ENCODE peak calls at places on chromosomes 6 and 20, in four cellular contexts. One of them, this sample, is unnamed.

GRCh38 chr20:953742-954141 is 37.6 kb upstream of the ANGPT4 start:
- DNase-seq in ovary: no peak
- DNase-seq in cardiac muscle cell: peak; percentile 45
- DNase-seq in suprapubic skin: no peak
- DNase-seq in this sample: no peak

GRCh38 chr20:43292221-43292620 is 102.5 kb upstream of the PTPRT start:
- DNase-seq in ovary: no peak
- DNase-seq in cardiac muscle cell: no peak
- DNase-seq in suprapubic skin: no peak
- DNase-seq in this sample: no peak

GRCh38 chr6:73679009-73679408 is 17.0 kb upstream of the CD109 start:
- DNase-seq in ovary: no peak
- DNase-seq in cardiac muscle cell: no peak
- DNase-seq in suprapubic skin: no peak
- DNase-seq in this sample: no peak

GRCh38 chr20:64232794-64233193 is 22.8 kb upstream of the PCMTD2 start:
- DNase-seq in ovary: no peak
- DNase-seq in cardiac muscle cell: no peak
- DNase-seq in suprapubic skin: no peak
- DNase-seq in this sample: no peak

GRCh38 chr6:11956781-11957180 is 55.3 kb upstream of the HIVEP1 start:
- DNase-seq in ovary: no peak
- DNase-seq in cardiac muscle cell: no peak
- DNase-seq in suprapubic skin: no peak
- DNase-seq in this sample: no peak

GRCh38 chr20:8940311-8940710 is 128.6 kb upstream of the PLCB4 start:
- DNase-seq in ovary: no peak
- DNase-seq in cardiac muscle cell: no peak
- DNase-seq in suprapubic skin: no peak
- DNase-seq in this sample: no peak

GRCh38 chr20:38034108-38034649 is 633 bp downstream of the RPRD1B start:
- DNase-seq in ovary: no peak
- DNase-seq in cardiac muscle cell: no peak
- DNase-seq in suprapubic skin: no peak
- DNase-seq in this sample: no peak

GRCh38 chr20:3161316-3162079 is 1.8 kb upstream of the FASTKD5 start:
- DNase-seq in ovary: no peak
- DNase-seq in cardiac muscle cell: no peak
- DNase-seq in suprapubic skin: no peak
- DNase-seq in this sample: no peak

GRCh38 chr6:146544783-146545182 is 1.1 kb downstream of the RAB32 start:
- DNase-seq in ovary: no peak
- DNase-seq in cardiac muscle cell: no peak
- DNase-seq in suprapubic skin: no peak
- DNase-seq in this sample: no peak

GRCh38 chr6:32664827-32665362 is 1.6 kb downstream of the HLA-DQB1 start:
- DNase-seq in ovary: no peak
- DNase-seq in cardiac muscle cell: peak; percentile 41
- DNase-seq in suprapubic skin: no peak
- DNase-seq in this sample: no peak

GRCh38 chr6:56357616-56358373 is 110.4 kb upstream of the COL21A1 start:
- DNase-seq in ovary: no peak
- DNase-seq in cardiac muscle cell: no peak
- DNase-seq in suprapubic skin: no peak
- DNase-seq in this sample: no peak

GRCh38 chr6:25025248-25025918 is 89.6 kb upstream of the RIPOR2 start:
- DNase-seq in ovary: no peak
- DNase-seq in cardiac muscle cell: no peak
- DNase-seq in suprapubic skin: no peak
- DNase-seq in this sample: no peak
- TF ChIP-seq CTCF in ovary: no peak
- TF ChIP-seq CTCF in cardiac muscle cell: no peak
- TF ChIP-seq CTCF in suprapubic skin: no peak
- TF ChIP-seq CTCF in this sample: no peak

DNA sequence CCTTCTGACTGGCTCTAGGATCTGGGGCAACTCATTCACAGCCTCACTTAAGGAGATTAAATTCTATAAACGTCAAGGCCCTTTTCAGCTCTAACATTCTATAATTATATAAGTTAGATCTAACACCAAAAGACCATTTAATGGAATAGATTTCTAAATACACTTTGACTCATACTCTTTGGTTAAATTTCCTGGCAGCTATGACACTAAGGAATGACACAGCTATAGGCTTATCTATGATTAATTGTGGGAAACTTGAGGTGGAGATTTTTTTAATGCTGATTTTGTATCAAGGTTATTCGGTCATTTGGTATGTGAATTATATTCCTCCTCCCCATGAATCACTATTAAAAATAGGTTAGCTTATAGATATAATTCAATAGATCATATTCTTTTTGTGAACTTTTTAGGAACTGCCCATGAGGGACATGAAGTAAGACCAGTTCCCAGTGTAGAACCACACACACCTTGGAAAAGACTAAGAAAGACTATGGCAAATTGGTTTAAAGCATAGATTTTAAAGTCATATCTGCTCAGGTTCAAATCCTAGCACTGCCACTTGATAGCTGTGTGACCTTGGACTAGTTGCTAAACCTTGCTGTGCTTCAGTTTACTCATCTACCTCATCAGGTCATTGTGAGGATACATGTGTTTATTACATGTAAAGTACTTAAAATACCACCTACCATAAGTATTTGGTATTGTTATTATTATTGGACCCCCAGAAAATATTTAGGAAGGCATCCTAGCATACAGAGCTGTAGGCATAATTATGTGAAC is 116.0 kb downstream of the CRYBG1 start:
- DNase-seq in ovary: no peak
- DNase-seq in cardiac muscle cell: no peak
- DNase-seq in suprapubic skin: no peak
- DNase-seq in this sample: no peak
- H3K4me1 ChIP-seq in ovary: no peaks in the 10 kb centered on the region
- H3K4me1 ChIP-seq in cardiac muscle cell: no peaks in the 10 kb centered on the region
- H3K4me1 ChIP-seq in suprapubic skin: peaks cover 4% of the 10 kb centered on the region
- H3K4me1 ChIP-seq in this sample: no peaks in the 10 kb centered on the region

GRCh38 chr6:153814136-153814535 is 224.9 kb upstream of the OPRM1 start:
- DNase-seq in ovary: no peak
- DNase-seq in cardiac muscle cell: no peak
- DNase-seq in suprapubic skin: no peak
- DNase-seq in this sample: no peak
- TF ChIP-seq CTCF in ovary: no peak
- TF ChIP-seq CTCF in cardiac muscle cell: no peak
- TF ChIP-seq CTCF in suprapubic skin: no peak
- TF ChIP-seq CTCF in this sample: no peak

DNA sequence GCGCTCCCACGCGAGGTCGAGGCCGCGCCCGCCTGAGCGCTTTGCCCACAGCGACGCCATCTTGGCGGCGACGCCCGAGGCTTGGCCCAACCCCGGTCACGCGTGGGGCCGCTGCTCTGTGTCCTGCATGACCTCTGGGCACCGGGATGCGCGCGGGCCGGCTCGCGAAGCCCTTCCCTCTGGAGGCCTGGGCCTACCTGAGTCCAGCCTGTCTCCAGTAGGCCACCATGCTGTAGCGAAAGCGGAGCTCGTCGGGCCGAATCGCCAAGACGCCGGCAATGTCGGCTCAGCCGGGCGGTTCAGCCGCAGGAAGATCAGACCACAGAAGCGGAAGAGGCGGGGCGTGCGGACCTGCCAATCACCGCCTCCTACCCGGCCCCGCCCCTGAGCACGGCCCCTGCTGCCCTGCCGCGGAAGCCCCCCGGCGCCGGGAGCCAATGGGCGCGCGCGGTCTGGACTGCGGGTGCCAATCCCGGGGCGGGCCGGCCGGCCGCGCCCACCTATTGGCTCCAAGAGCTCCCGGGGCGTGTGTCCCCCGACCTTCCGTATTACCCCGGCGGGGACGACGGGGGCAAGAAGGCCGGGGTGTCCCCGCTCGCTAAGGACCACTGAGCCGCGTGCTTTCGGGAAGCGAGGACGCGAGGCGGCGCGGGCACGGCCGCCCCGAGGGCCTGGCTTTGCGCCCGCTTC is at the start of gene ATP5F1E:
- DNase-seq in ovary: peak; percentile 94
- DNase-seq in cardiac muscle cell: peak; percentile 97
- DNase-seq in suprapubic skin: peak; percentile 97
- DNase-seq in this sample: peak; percentile 96
- H3K4me1 ChIP-seq in ovary: peaks cover 6% of the 10 kb centered on the region
- H3K4me1 ChIP-seq in cardiac muscle cell: peaks cover 24% of the 10 kb centered on the region
- H3K4me1 ChIP-seq in suprapubic skin: peaks cover 41% of the 10 kb centered on the region
- H3K4me1 ChIP-seq in this sample: peaks cover 5% of the 10 kb centered on the region

DNA sequence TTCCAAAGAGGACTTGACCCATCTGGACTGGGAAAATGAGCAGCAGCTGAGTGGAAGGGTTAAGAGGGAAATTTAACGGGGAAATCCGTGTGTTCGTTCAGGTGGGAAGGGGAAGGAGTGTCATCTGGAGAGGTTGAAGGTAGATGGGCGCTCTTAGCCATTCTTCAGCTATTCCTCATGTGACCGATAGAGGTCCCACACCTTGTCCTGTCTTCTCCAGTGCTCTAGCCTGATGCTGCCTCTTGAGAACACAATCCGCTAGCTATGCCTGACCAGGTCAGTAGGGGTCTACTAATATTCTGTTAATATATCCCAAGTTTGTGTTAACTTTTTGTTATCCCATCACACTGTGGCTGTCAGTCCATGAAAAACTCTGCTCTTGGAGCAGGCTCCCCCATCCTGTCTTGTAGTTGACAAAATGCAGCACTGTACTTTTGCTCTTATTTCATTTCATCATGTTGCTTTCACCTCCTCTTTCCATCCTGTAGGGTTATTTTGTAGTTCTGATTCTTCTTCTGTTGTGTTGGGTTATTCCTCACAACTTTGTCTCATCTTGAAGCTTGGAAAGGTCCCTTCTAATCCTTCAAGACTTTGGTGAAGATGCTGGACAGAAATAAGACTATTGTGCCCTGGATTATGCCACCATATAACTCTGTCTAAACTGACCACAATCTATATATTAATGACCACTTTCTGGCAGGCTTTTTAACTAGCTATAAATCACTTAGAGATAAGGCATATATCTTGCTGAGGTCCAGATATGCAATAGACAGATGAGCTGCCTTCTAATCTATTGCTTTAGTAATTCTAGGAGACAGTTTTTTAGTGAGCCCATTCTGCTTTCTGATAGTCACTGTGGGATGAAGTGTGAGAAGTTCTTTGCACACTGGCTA is 123.4 kb upstream of the SUPT3H start:
- DNase-seq in ovary: no peak
- DNase-seq in cardiac muscle cell: no peak
- DNase-seq in suprapubic skin: no peak
- DNase-seq in this sample: no peak
- TF ChIP-seq CTCF in ovary: no peak
- TF ChIP-seq CTCF in cardiac muscle cell: peak; percentile 30
- TF ChIP-seq CTCF in suprapubic skin: no peak
- TF ChIP-seq CTCF in this sample: no peak

This sample was measured in uterus.